ENCODE peak calls at places on chromosomes 7 and 10, in four cellular contexts. Y, R, H and I are unnamed samples.
A peak's percentile ranks its signal among the peaks of the same experiment; 100 is the strongest.

GRCh38 chr10:12849351-12850181 is 151.9 kb downstream of the CCDC3 start:
- DNase-seq in Y (no peak), R (no peak), H (no peak), I (no peak)

GRCh38 chr7:121985476-121985875 is 112.5 kb downstream of the PTPRZ1 start:
- DNase-seq in Y (peak; percentile 11), R (no peak), H (peak; percentile 2), I (no peak)

GRCh38 chr10:72333111-72334012 is 21.4 kb downstream of the DNAJB12 start:
- DNase-seq in Y (no peak), R (no peak), H (no peak), I (no peak)

GRCh38 chr7:92366730-92367129 is 80.6 kb upstream of the GATAD1 start:
- DNase-seq in Y (no peak), R (no peak), H (no peak), I (no peak)

GRCh38 chr7:133253522-133253882 is 624 bp downstream of the EXOC4 start:
- DNase-seq in Y (peak; percentile 6), R (peak; percentile 22), H (peak; percentile 47), I (no peak)

GRCh38 chr7:120014920-120015465 is 258.0 kb upstream of the KCND2 start:
- DNase-seq in Y (no peak), R (no peak), H (no peak), I (no peak)

GRCh38 chr7:66928388-66928787 is 7.4 kb downstream of the TMEM248 start:
- DNase-seq in Y (no peak), R (no peak), H (no peak), I (no peak)

GRCh38 chr7:106071356-106071998 is 40.6 kb downstream of the SYPL1 start:
- DNase-seq in Y (no peak), R (no peak), H (no peak), I (no peak)

GRCh38 chr10:126518186-126519080 is 130.2 kb upstream of the ADAM12 start:
- DNase-seq in Y (no peak), R (no peak), H (no peak), I (no peak)

GRCh38 chr7:23011222-23011924 is 2.6 kb downstream of the HYCC1 start:
- DNase-seq in Y (no peak), R (no peak), H (no peak), I (no peak)

GRCh38 chr10:59311025-59311424 is 51.3 kb downstream of the FAM13C start:
- DNase-seq in Y (no peak), R (no peak), H (no peak), I (no peak)

GRCh38 chr10:11439523-11440053 is 171.9 kb downstream of the USP6NL start:
- DNase-seq in Y (no peak), R (no peak), H (no peak), I (no peak)

GRCh38 chr10:120103957-120104560 is 211.5 kb downstream of the SEC23IP start:
- DNase-seq in Y (no peak), R (no peak), H (no peak), I (no peak)

GRCh38 chr10:130998642-130999041 is 312.9 kb downstream of the TCERG1L start:
- DNase-seq in Y (no peak), R (no peak), H (no peak), I (no peak)

GRCh38 chr7:138886501-138886917 is 88.5 kb upstream of the ATP6V0A4 start:
- DNase-seq in Y (peak; percentile 67), R (peak; percentile 62), H (peak; percentile 74), I (no peak)

GRCh38 chr7:139860090-139860773 is 31.2 kb downstream of the TBXAS1 start:
- DNase-seq in Y (no peak), R (no peak), H (no peak), I (no peak)

GRCh38 chr7:116341222-116341907 is 131.0 kb downstream of the TES start:
- DNase-seq in Y (peak; percentile 48), R (no peak), H (peak; percentile 53), I (no peak)

GRCh38 chr10:33334839-33335549 is 527 bp upstream of the NRP1 start:
- DNase-seq in Y (peak; percentile 88), R (peak; percentile 36), H (no peak), I (peak; percentile 67)

GRCh38 chr10:33335550-33335799 is 1.0 kb upstream of the NRP1 start:
- DNase-seq in Y (peak; percentile 81), R (no peak), H (no peak), I (no peak)

GRCh38 chr10:33335800-33336605 is 1.5 kb upstream of the NRP1 start:
- DNase-seq in Y (peak; percentile 95), R (no peak), H (no peak), I (peak; percentile 36)

GRCh38 chr10:33333260-33334169 is 952 bp downstream of the NRP1 start:
- DNase-seq in Y (peak; percentile 36), R (no peak), H (peak; percentile 11), I (no peak)

DNA sequence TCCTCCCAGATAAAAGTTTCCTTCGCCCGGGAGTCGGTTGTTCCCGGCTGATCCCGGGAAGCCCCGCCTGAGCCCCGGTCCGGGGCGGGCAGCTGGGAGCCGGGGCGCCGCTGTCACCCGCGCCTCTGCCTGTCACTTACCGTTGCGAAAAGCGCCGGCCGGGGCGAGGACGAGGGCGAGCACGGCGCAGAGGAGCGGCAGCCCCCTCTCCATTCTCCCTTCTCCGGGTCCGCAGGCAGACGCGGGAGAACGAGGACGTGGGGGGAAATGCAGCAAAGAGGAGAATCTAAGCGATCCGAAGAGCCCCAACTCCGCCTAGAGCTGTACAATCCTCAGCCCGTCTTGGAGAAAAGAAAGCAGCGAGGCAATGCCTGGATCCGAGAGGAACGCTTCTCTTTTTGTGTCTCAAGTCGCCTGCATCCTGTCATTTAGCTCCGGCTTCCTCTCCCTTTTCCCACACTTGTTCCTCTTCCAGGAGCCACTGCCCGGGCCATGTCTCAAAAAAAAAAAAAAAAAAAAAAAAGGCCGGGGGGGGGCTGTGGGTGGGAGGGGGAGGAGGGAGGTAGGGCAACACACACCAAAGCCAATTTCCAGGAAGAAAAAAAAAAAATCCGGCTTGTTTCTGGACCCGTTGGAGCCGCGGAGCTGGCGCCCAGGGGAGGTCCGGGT is at the start of gene NRP1:
- DNase-seq in Y (peak; percentile 89), R (no peak), H (no peak), I (peak; percentile 40)
- TF ChIP-seq ESRRA in Y (no peak), R (no peak), H (no peak), I (no peak)

DNA sequence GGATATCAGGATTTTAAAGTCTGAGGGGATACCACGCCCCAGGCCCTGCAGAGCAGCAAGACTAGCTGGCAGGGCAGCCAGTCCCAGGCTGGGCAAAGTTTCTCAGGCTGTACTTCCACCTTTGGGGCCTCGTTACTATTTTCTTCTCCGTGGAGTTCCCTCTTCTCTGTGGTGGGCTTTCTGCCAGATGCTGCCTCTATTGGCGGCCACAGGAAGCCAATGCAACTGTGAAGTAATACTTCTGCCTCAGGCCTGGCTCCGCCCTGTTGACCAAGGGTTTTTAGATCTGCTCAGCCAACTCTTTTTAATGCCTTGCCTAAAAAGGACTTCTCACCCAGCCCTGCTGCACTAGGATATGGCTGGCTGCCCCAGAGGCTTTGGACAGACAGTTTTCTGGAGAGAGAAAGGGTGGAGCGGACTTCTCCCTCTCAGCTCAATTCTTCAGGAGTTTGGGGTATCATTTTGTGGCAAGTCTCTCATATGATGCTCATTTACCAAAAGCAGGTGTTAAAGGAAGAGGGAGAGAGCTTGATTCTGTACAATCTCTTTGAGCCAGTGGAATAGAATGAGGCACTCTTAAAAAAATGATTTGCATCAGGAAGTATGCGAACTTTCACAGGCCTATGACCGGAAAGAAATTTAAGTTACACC is 67.4 kb downstream of the HHEX start:
- DNase-seq in Y (peak; percentile 61), R (peak; percentile 72), H (peak; percentile 90), I (peak; percentile 41)
- TF ChIP-seq HMGXB4 in Y (no peak), R (no peak), H (no peak), I (no peak)

GRCh38 chr7:158017226-158018060 is 570.2 kb downstream of the PTPRN2 start:
- DNase-seq in Y (no peak), R (no peak), H (no peak), I (no peak)
- TF ChIP-seq ESRRA in Y (no peak), R (no peak), H (no peak), I (no peak)

GRCh38 chr7:69635572-69636190 is 37.4 kb downstream of the AUTS2 start:
- DNase-seq in Y (no peak), R (no peak), H (no peak), I (no peak)
- TF ChIP-seq HMGXB4 in Y (no peak), R (no peak), H (no peak), I (no peak)

GRCh38 chr10:84706875-84707274 is 378.5 kb downstream of the CCSER2 start:
- DNase-seq in Y (peak; percentile 1), R (no peak), H (no peak), I (no peak)
- TF ChIP-seq ESRRA in Y (no peak), R (no peak), H (no peak), I (no peak)

DNA sequence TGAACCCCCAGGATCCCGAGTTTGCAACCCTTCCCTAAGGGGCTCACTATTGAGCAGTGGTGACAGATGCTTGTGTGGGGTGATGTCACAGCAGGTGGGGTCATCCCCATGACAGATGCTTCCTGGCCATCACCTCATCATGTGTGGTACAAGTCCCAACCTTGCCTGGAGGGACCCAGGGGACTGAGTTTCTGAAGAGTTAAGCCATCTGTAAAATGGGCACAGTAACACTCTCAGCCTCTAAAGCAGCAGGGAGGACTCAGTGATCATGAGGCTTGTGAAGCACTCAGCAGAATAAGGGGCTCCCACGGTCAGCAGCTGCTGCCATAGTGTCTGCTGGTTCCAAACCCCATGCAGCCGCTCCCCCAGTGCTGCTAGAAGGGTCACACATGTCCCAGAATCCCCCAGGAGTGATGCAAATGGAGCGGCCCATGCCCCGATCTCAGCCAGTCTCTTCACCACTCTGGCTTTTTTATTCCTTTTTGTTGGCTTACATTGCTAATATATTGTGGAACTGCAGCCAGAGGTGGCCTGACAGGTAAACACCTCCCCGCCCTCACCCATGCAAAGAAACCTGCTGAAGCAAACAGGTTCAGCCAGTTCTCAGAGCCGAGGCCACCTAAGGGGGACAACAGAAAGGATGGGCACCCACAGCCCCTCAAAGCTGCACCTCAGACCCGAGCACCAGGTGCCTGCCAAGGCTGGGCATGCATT is 102.1 kb upstream of the PDGFA start:
- DNase-seq in Y (no peak), R (no peak), H (no peak), I (no peak)
- TF ChIP-seq HMGXB4 in Y (no peak), R (no peak), H (no peak), I (no peak)